ENCODE peak calls at places on chromosomes 16 and 17, in nine cellular contexts. N is cardiac muscle cell; K is tibial artery; P is effector memory CD4-positive, alpha-beta T cell; F is fibroblast of lung; H is aorta; J is MM.1S; X is right cardiac atrium; U is IMR-90. W is an unnamed sample. For H3K27me3, the result is how much of the 10 kb centered on the place peaks cover.

GRCh38 chr17:14304876-14305636 is 4.2 kb downstream of the HS3ST3B1 start:
- DNase-seq in N (no peak), K (no peak), P (no peak), F (peak), H (no peak), J (no peak), X (no peak), U (no peak), W (peak)

GRCh38 chr16:75113046-75113491 is 3.5 kb downstream of the LDHD start:
- DNase-seq in N (no peak), K (peak), P (no peak), F (no peak), H (no peak), J (no peak), X (no peak), U (no peak), W (peak)

GRCh38 chr17:77470800-77471733 is 330.3 kb downstream of the SEC14L1 start:
- DNase-seq in N (peak), K (no peak), P (no peak), F (peak), H (no peak), J (peak), X (peak), U (peak), W (peak)

GRCh38 chr16:23595246-23595950 is 718 bp downstream of the NDUFAB1 start:
- DNase-seq in N (peak), K (no peak), P (no peak), F (no peak), H (no peak), J (no peak), X (no peak), U (no peak), W (no peak)

GRCh38 chr17:69375229-69375628 is 39.3 kb upstream of the MAP2K6 start:
- DNase-seq in N (no peak), K (no peak), P (no peak), F (no peak), H (no peak), J (peak), X (no peak), U (no peak), W (no peak)

GRCh38 chr17:61415374-61416210 is 15.9 kb downstream of the TBX2 start:
- DNase-seq in N (no peak), K (no peak), P (no peak), F (no peak), H (peak), J (no peak), X (no peak), U (peak), W (peak)

GRCh38 chr17:38798614-38799500 is 499 bp downstream of the PIP4K2B start:
- DNase-seq in N (no peak), K (peak), P (peak), F (peak), H (no peak), J (peak), X (no peak), U (peak), W (peak)

GRCh38 chr16:52469775-52470174 is 77.2 kb downstream of the TOX3 start:
- DNase-seq in N (no peak), K (no peak), P (no peak), F (peak), H (no peak), J (no peak), X (no peak), U (no peak), W (no peak)

GRCh38 chr17:57735707-57736106 is 9.4 kb downstream of the CCDC182 start:
- DNase-seq in N (no peak), K (no peak), P (no peak), F (no peak), H (no peak), J (peak), X (no peak), U (no peak), W (peak)

GRCh38 chr16:84673203-84673535 is 24.9 kb downstream of the KLHL36 start:
- DNase-seq in N (no peak), K (no peak), P (no peak), F (no peak), H (no peak), J (no peak), X (no peak), U (no peak), W (no peak)

GRCh38 chr17:6077746-6078145 is 7.6 kb downstream of the WSCD1 start:
- DNase-seq in N (no peak), K (no peak), P (no peak), F (no peak), H (no peak), J (no peak), X (no peak), U (no peak), W (no peak)

GRCh38 chr16:84294196-84295142 is at the start of gene WFDC1:
- DNase-seq in N (peak), K (peak), P (no peak), F (no peak), H (peak), J (no peak), X (peak), U (peak), W (peak)

GRCh38 chr17:14143678-14144077 is 74.4 kb downstream of the COX10 start:
- DNase-seq in N (peak), K (no peak), P (no peak), F (peak), H (no peak), J (no peak), X (no peak), U (peak), W (no peak)

GRCh38 chr16:83925957-83926725 is 26.9 kb upstream of the OSGIN1 start:
- DNase-seq in N (no peak), K (no peak), P (no peak), F (no peak), H (no peak), J (no peak), X (no peak), U (no peak), W (peak)

GRCh38 chr17:69716571-69716970 is 302.1 kb downstream of the MAP2K6 start:
- DNase-seq in N (no peak), K (no peak), P (no peak), F (peak), H (no peak), J (no peak), X (no peak), U (no peak), W (no peak)

GRCh38 chr16:703406-703805 is 2.2 kb downstream of the FBXL16 start:
- DNase-seq in N (no peak), K (no peak), P (no peak), F (no peak), H (no peak), J (no peak), X (no peak), U (no peak), W (peak)

GRCh38 chr16:57091990-57092785 is at the start of gene CPNE2:
- DNase-seq in N (peak), K (peak), P (no peak), F (peak), H (peak), J (peak), X (peak), U (peak), W (peak)

GRCh38 chr17:18182190-18182977 is 1.2 kb upstream of the ALKBH5 start:
- DNase-seq in N (no peak), K (peak), P (no peak), F (no peak), H (peak), J (no peak), X (peak), U (no peak), W (no peak)

GRCh38 chr16:67188798-67189197 is 1.1 kb downstream of the EXOC3L1 start:
- DNase-seq in N (no peak), K (no peak), P (no peak), F (no peak), H (no peak), J (no peak), X (no peak), U (no peak), W (no peak)

GRCh38 chr17:47847341-47848197 is 3.4 kb downstream of the SP6 start:
- DNase-seq in N (peak), K (no peak), P (no peak), F (no peak), H (no peak), J (peak), X (no peak), U (no peak), W (peak)
- H3K27me3 ChIP-seq in N (under half), K (half or more), P (half or more), F (under half), H (under half), J (half or more), X (under half), U (half or more), W (half or more)

GRCh38 chr17:48542956-48543853 is 1.7 kb downstream of the HOXB2 start:
- DNase-seq in N (peak), K (no peak), P (no peak), F (no peak), H (peak), J (peak), X (peak), U (peak), W (peak)
- H3K4me3 ChIP-seq in N (peak), K (peak), P (peak), F (peak), H (peak), J (peak), X (peak), U (peak), W (peak)

GRCh38 chr16:88640520-88641247 is 2.3 kb downstream of the IL17C start:
- DNase-seq in N (no peak), K (no peak), P (no peak), F (no peak), H (no peak), J (no peak), X (no peak), U (no peak), W (no peak)

GRCh38 chr16:88638323-88639230 is at the start of gene IL17C:
- DNase-seq in N (no peak), K (no peak), P (no peak), F (no peak), H (no peak), J (peak), X (no peak), U (no peak), W (peak)

GRCh38 chr16:88639231-88640038 is 1.1 kb downstream of the IL17C start:
- DNase-seq in N (no peak), K (no peak), P (no peak), F (no peak), H (no peak), J (no peak), X (no peak), U (no peak), W (peak)

GRCh38 chr16:88637797-88638196 is 575 bp upstream of the IL17C start:
- DNase-seq in N (no peak), K (no peak), P (no peak), F (no peak), H (no peak), J (no peak), X (no peak), U (no peak), W (no peak)

GRCh38 chr16:88640039-88640495 is 1.7 kb downstream of the IL17C start:
- DNase-seq in N (no peak), K (no peak), P (no peak), F (no peak), H (no peak), J (no peak), X (no peak), U (no peak), W (no peak)
- H3K27me3 ChIP-seq in N (under half), K (half or more), P (under half), F (under half), H (under half), J (under half), X (under half), U (under half), W (under half)

GRCh38 chr16:31002810-31003209 is 7.6 kb downstream of the STX1B start:
- DNase-seq in N (no peak), K (no peak), P (no peak), F (no peak), H (no peak), J (no peak), X (no peak), U (no peak), W (no peak)

GRCh38 chr16:31002252-31002700 is 8.2 kb downstream of the STX1B start:
- DNase-seq in N (no peak), K (no peak), P (no peak), F (no peak), H (no peak), J (no peak), X (no peak), U (no peak), W (peak)

GRCh38 chr16:31004658-31005057 is 5.8 kb downstream of the STX1B start:
- DNase-seq in N (no peak), K (no peak), P (no peak), F (no peak), H (no peak), J (no peak), X (no peak), U (no peak), W (peak)

GRCh38 chr16:31005350-31006085 is 4.9 kb downstream of the STX1B start:
- DNase-seq in N (no peak), K (no peak), P (no peak), F (no peak), H (no peak), J (no peak), X (no peak), U (peak), W (peak)

DNA sequence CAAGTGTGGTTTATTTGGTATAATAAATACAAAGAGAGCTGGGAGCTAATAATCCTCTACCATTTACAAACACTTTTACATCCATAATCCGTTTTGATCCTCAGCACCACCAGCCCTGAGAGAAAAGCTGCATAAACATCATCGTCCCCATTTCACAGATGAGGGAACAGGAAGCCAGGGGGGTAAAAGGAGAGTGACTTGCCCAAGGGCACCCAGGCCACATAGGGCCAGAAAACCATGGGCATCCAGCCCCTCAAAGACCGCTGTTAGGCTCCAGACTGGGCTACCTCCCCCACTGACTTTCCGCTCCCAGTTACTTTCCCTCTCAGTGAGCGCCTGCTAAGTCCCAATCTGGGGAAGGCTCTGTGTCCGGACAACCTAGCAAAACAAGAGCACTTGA is 6.7 kb downstream of the STX1B start:
- DNase-seq in N (no peak), K (no peak), P (no peak), F (no peak), H (no peak), J (no peak), X (no peak), U (no peak), W (peak)
- H3K4me3 ChIP-seq in N (no peak), K (no peak), P (no peak), F (no peak), H (no peak), J (no peak), X (no peak), U (no peak), W (no peak)

W was measured in H7.